ENCODE peak calls at places on chromosome 18, in five cellular contexts. Y is thoracic aorta; M is left cardiac atrium; V is IMR-90; L is activated naive CD4-positive, alpha-beta T cell. W is an unnamed sample.

GRCh38 chr18:74172697-74173433 is 24.5 kb downstream of the TIMM21 start:
- DNase-seq in Y (no peak), M (no peak), V (no peak), L (no peak), W (no peak)

GRCh38 chr18:49953416-49953815 is 140.1 kb upstream of the ACAA2 start:
- DNase-seq in Y (no peak), M (no peak), V (no peak), L (no peak), W (no peak)

GRCh38 chr18:3793545-3793944 is 343.6 kb downstream of the TGIF1 start:
- DNase-seq in Y (no peak), M (no peak), V (peak), L (no peak), W (no peak)

GRCh38 chr18:23827681-23828080 is 138.4 kb downstream of the LAMA3 start:
- DNase-seq in Y (no peak), M (no peak), V (no peak), L (no peak), W (no peak)

GRCh38 chr18:32911660-32912284 is 138.9 kb upstream of the KLHL14 start:
- DNase-seq in Y (no peak), M (no peak), V (peak), L (no peak), W (no peak)

GRCh38 chr18:7601249-7601620 is 34.1 kb downstream of the PTPRM start:
- DNase-seq in Y (no peak), M (no peak), V (peak), L (no peak), W (no peak)

GRCh38 chr18:47912343-47912742 is 18.1 kb downstream of the SMAD2 start:
- DNase-seq in Y (no peak), M (no peak), V (no peak), L (no peak), W (peak)

GRCh38 chr18:11989966-11990380 is 8.7 kb downstream of the IMPA2 start:
- DNase-seq in Y (no peak), M (no peak), V (no peak), L (no peak), W (no peak)

GRCh38 chr18:24785019-24785418 is 324.6 kb downstream of the HRH4 start:
- DNase-seq in Y (no peak), M (no peak), V (peak), L (no peak), W (no peak)

GRCh38 chr18:22567794-22568193 is 150.1 kb upstream of the CTAGE1 start:
- DNase-seq in Y (no peak), M (no peak), V (no peak), L (no peak), W (no peak)

GRCh38 chr18:79738565-79739439 is 58.9 kb upstream of the KCNG2 start:
- DNase-seq in Y (no peak), M (no peak), V (no peak), L (no peak), W (no peak)

GRCh38 chr18:42141439-42141838 is 186.4 kb downstream of the PIK3C3 start:
- DNase-seq in Y (no peak), M (no peak), V (peak), L (no peak), W (no peak)

GRCh38 chr18:76662621-76663020 is 159.7 kb upstream of the ZNF236 start:
- DNase-seq in Y (no peak), M (no peak), V (no peak), L (no peak), W (peak)

GRCh38 chr18:44458777-44459176 is 221.9 kb upstream of the SETBP1 start:
- DNase-seq in Y (no peak), M (no peak), V (peak), L (no peak), W (no peak)

GRCh38 chr18:21735452-21736015 is 5.1 kb upstream of the MIB1 start:
- DNase-seq in Y (no peak), M (peak), V (peak), L (no peak), W (peak)

GRCh38 chr18:12657048-12657848 is 659 bp downstream of the SPIRE1 start:
- DNase-seq in Y (no peak), M (peak), V (peak), L (no peak), W (peak)

GRCh38 chr18:48310999-48311398 is 98.2 kb downstream of the ZBTB7C start:
- DNase-seq in Y (no peak), M (no peak), V (no peak), L (no peak), W (no peak)

GRCh38 chr18:53687002-53687401 is 537.5 kb downstream of the MBD2 start:
- DNase-seq in Y (no peak), M (no peak), V (no peak), L (no peak), W (no peak)

GRCh38 chr18:44896817-44897216 is 216.1 kb downstream of the SETBP1 start:
- DNase-seq in Y (no peak), M (no peak), V (no peak), L (no peak), W (no peak)

GRCh38 chr18:79503891-79504475 is 108.3 kb downstream of the NFATC1 start:
- DNase-seq in Y (no peak), M (peak), V (no peak), L (no peak), W (no peak)

GRCh38 chr18:54877076-54877475 is 48.8 kb downstream of the RAB27B start:
- DNase-seq in Y (no peak), M (no peak), V (peak), L (no peak), W (no peak)

GRCh38 chr18:35682282-35682867 is 100.8 kb downstream of the GALNT1 start:
- DNase-seq in Y (no peak), M (no peak), V (peak), L (no peak), W (no peak)

GRCh38 chr18:28159055-28159454 is 17.9 kb downstream of the CDH2 start:
- DNase-seq in Y (no peak), M (no peak), V (no peak), L (no peak), W (no peak)

GRCh38 chr18:12621737-12622306 is 36.1 kb downstream of the SPIRE1 start:
- DNase-seq in Y (no peak), M (no peak), V (peak), L (no peak), W (no peak)

GRCh38 chr18:6660334-6660733 is 69.2 kb upstream of the ARHGAP28 start:
- DNase-seq in Y (no peak), M (no peak), V (peak), L (no peak), W (peak)

GRCh38 chr18:36187138-36187825 is at the start of gene MOCOS:
- DNase-seq in Y (no peak), M (peak), V (peak), L (no peak), W (peak)

GRCh38 chr18:477565-477964 is 22.9 kb downstream of the COLEC12 start:
- DNase-seq in Y (no peak), M (no peak), V (no peak), L (no peak), W (no peak)

GRCh38 chr18:59715966-59716369 is 18.7 kb upstream of the CCBE1 start:
- DNase-seq in Y (no peak), M (no peak), V (peak), L (no peak), W (no peak)

GRCh38 chr18:71529708-71530303 is 1014.3 kb downstream of the CBLN2 start:
- DNase-seq in Y (no peak), M (no peak), V (no peak), L (no peak), W (no peak)

GRCh38 chr18:73318732-73319479 is 451.1 kb upstream of the NETO1 start:
- DNase-seq in Y (no peak), M (no peak), V (peak), L (no peak), W (no peak)

GRCh38 chr18:42047721-42048120 is 92.7 kb downstream of the PIK3C3 start:
- DNase-seq in Y (no peak), M (no peak), V (peak), L (no peak), W (no peak)

GRCh38 chr18:75874401-75875093 is 447.0 kb upstream of the SMIM21 start:
- DNase-seq in Y (no peak), M (no peak), V (no peak), L (no peak), W (no peak)

GRCh38 chr18:63963610-63964256 is 6.1 kb upstream of the SERPINB8 start:
- DNase-seq in Y (no peak), M (peak), V (peak), L (no peak), W (peak)

GRCh38 chr18:57630759-57631660 is 9.4 kb upstream of the NARS1 start:
- DNase-seq in Y (no peak), M (no peak), V (no peak), L (no peak), W (no peak)

W was measured in testis.